ENCODE peak calls at places on chromosomes 3 and 15, in six cellular contexts. T, B, C, V, M and P are unnamed samples.

GRCh38 chr3:71629289-71630252 is 46.0 kb upstream of the FOXP1 start:
- DNase-seq in T (peak), B (no peak), V (no peak), M (peak), C (peak), P (no peak)

GRCh38 chr3:84547971-84548970 is 410.5 kb upstream of the CADM2 start:
- DNase-seq in C (no peak), V (peak), M (peak), B (peak), T (peak), P (no peak)

GRCh38 chr3:186108106-186108940 is 566 bp downstream of the ETV5 start:
- DNase-seq in B (peak), M (peak), V (peak), T (peak), C (no peak), P (peak)

GRCh38 chr3:69328903-69329302 is 57.0 kb downstream of the FRMD4B start:
- DNase-seq in C (no peak), B (no peak), V (no peak), T (no peak), M (no peak), P (no peak)

GRCh38 chr15:31083394-31083790 is 18.1 kb downstream of the TRPM1 start:
- DNase-seq in B (peak), V (no peak), M (no peak), C (no peak), T (no peak), P (peak)

GRCh38 chr3:73490453-73491311 is 134.1 kb downstream of the PDZRN3 start:
- DNase-seq in C (no peak), B (no peak), T (peak), M (no peak), V (peak), P (no peak)

GRCh38 chr15:56353740-56354139 is 11.5 kb upstream of the TEX9 start:
- DNase-seq in T (no peak), M (no peak), B (no peak), C (no peak), V (no peak), P (no peak)

GRCh38 chr15:84740691-84741090 is 7.7 kb upstream of the ZNF592 start:
- DNase-seq in C (no peak), B (no peak), T (no peak), M (no peak), V (no peak), P (no peak)

GRCh38 chr3:106522397-106522796 is 653.6 kb upstream of the CBLB start:
- DNase-seq in M (no peak), B (no peak), T (no peak), C (no peak), V (no peak), P (no peak)

GRCh38 chr3:79937567-79937966 is 169.8 kb upstream of the ROBO1 start:
- DNase-seq in C (no peak), B (peak), M (no peak), T (no peak), V (no peak), P (no peak)

GRCh38 chr3:164360738-164361376 is 717.4 kb downstream of the SI start:
- DNase-seq in B (no peak), M (no peak), T (no peak), C (no peak), V (no peak), P (no peak)

GRCh38 chr3:195714380-195715011 is 6.3 kb upstream of the MUC20 start:
- DNase-seq in V (no peak), T (no peak), M (peak), C (no peak), B (no peak), P (no peak)

GRCh38 chr3:140736863-140737460 is 59.1 kb downstream of the TRIM42 start:
- DNase-seq in B (peak), V (peak), C (no peak), M (peak), T (peak), P (no peak)

GRCh38 chr3:160400631-160401150 is 1.2 kb downstream of the SMC4 start:
- DNase-seq in B (peak), V (no peak), C (no peak), T (no peak), M (peak), P (peak)

GRCh38 chr3:39144748-39145380 is 8.5 kb downstream of the CSRNP1 start:
- DNase-seq in T (no peak), C (no peak), M (no peak), B (no peak), V (peak), P (no peak)

GRCh38 chr3:24287728-24288450 is 206.8 kb downstream of the THRB start:
- DNase-seq in M (no peak), C (no peak), V (no peak), B (no peak), T (no peak), P (no peak)

GRCh38 chr15:93694038-93694437 is 537.3 kb upstream of the MCTP2 start:
- DNase-seq in M (no peak), V (no peak), B (no peak), T (no peak), C (no peak), P (no peak)

GRCh38 chr15:39663684-39664083 is 82.8 kb downstream of the THBS1 start:
- DNase-seq in T (no peak), M (no peak), C (no peak), V (no peak), B (no peak), P (no peak)

GRCh38 chr3:31314261-31314660 is 218.5 kb upstream of the STT3B start:
- DNase-seq in T (no peak), V (no peak), B (no peak), C (no peak), M (no peak), P (no peak)

GRCh38 chr3:32421991-32422859 is 30.6 kb downstream of the CMTM7 start:
- DNase-seq in V (no peak), C (no peak), B (peak), M (peak), T (peak), P (peak)

GRCh38 chr3:160755776-160756304 is at the start of gene PPM1L:
- DNase-seq in B (peak), C (no peak), V (no peak), T (peak), M (peak), P (peak)

GRCh38 chr15:58469432-58470353 is 37.9 kb downstream of the LIPC start:
- DNase-seq in B (peak), C (peak), T (peak), M (peak), V (peak), P (no peak)

GRCh38 chr3:171811059-171811912 is 1.0 kb upstream of the PLD1 start:
- DNase-seq in T (peak), V (no peak), C (peak), M (peak), B (peak), P (no peak)

GRCh38 chr3:124266517-124266916 is 274.6 kb upstream of the ROPN1 start:
- DNase-seq in V (no peak), M (no peak), B (peak), C (no peak), T (no peak), P (no peak)

GRCh38 chr3:39668420-39668819 is 141.0 kb upstream of the MYRIP start:
- DNase-seq in T (peak), V (no peak), M (peak), B (peak), C (peak), P (no peak)

GRCh38 chr15:81133782-81134461 is at the start of gene CFAP161:
- DNase-seq in M (no peak), B (no peak), V (peak), C (peak), T (peak), P (no peak)

GRCh38 chr15:101014276-101014675 is 95.1 kb downstream of the LRRK1 start:
- DNase-seq in M (no peak), C (no peak), B (no peak), V (peak), T (no peak), P (peak)

GRCh38 chr3:94522488-94522887 is 459.6 kb downstream of the NSUN3 start:
- DNase-seq in B (peak), C (no peak), T (no peak), M (no peak), V (no peak), P (no peak)
- TF ChIP-seq CTCF in B (peak), C (peak), T (peak), M (no peak), V (peak), P (peak)

GRCh38 chr3:78112266-78112665 is 1072.4 kb downstream of the ROBO2 start:
- DNase-seq in M (no peak), C (no peak), V (no peak), T (no peak), B (no peak), P (no peak)

GRCh38 chr3:78115983-78116382 is 1076.1 kb downstream of the ROBO2 start:
- DNase-seq in M (no peak), T (no peak), V (no peak), C (no peak), B (peak), P (no peak)

DNA sequence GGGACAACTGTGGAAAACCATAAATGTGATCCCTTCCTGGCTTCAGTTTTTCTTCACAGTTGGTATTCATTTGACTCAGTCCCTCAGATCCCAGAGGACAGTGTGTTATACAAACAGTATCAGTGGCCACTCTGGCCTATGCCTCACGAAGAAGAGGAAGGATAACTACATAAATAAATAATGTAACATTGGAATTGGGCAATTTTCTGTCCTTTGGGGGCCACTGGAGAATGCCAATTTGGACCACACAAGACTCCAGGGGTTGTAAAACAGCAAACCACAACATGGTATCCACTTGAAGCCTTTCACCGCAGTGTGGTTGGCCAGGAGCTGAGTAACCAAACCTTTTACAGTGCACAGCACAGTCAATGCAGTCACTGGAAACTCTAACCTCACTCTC is 1077.0 kb downstream of the ROBO2 start:
- DNase-seq in M (peak), V (no peak), C (no peak), B (no peak), T (peak), P (no peak)
- TF ChIP-seq CTCF in M (no peak), V (no peak), C (no peak), B (no peak), T (no peak), P (no peak)

GRCh38 chr3:151008699-151009098 is 36.2 kb upstream of the CLRN1 start:
- DNase-seq in M (no peak), V (no peak), T (peak), C (peak), B (peak), P (no peak)

GRCh38 chr3:151009430-151009829 is 36.9 kb upstream of the CLRN1 start:
- DNase-seq in B (no peak), T (no peak), C (no peak), V (no peak), M (no peak), P (no peak)

GRCh38 chr3:151009981-151010380 is 37.5 kb upstream of the CLRN1 start:
- DNase-seq in T (no peak), C (no peak), M (no peak), B (no peak), V (no peak), P (no peak)

GRCh38 chr3:151012753-151013152 is 40.2 kb upstream of the CLRN1 start:
- DNase-seq in B (no peak), T (no peak), M (no peak), C (no peak), V (no peak), P (no peak)

DNA sequence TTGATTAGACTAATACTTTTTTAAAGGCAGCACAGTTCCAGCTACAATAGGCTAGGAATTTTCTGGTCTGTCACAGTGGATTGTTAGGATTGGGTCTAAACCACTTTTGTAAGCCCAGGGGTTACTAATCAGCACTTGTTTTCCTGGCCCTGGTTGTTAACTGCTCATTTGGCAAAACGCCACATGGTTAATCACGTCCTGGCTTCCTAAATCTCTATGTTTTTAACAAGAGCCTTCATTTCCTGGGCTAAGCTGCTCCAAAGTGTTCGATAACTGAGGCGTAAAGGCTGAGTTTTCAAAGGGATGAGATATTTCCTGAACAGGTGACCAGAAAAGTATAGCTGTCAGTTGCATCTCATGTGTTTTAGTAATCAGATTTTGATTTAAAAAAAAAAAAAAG is 38.9 kb upstream of the CLRN1 start:
- DNase-seq in V (no peak), C (no peak), T (peak), B (peak), M (no peak), P (no peak)
- TF ChIP-seq CTCF in V (no peak), C (no peak), T (no peak), B (no peak), M (no peak), P (no peak)

GRCh38 chr3:194404365-194405140 is 5.5 kb upstream of the GP5 start:
- DNase-seq in C (no peak), T (peak), V (no peak), M (peak), B (peak), P (no peak)
- TF ChIP-seq CTCF in C (peak), T (peak), V (peak), M (peak), B (peak), P (peak)

DNA sequence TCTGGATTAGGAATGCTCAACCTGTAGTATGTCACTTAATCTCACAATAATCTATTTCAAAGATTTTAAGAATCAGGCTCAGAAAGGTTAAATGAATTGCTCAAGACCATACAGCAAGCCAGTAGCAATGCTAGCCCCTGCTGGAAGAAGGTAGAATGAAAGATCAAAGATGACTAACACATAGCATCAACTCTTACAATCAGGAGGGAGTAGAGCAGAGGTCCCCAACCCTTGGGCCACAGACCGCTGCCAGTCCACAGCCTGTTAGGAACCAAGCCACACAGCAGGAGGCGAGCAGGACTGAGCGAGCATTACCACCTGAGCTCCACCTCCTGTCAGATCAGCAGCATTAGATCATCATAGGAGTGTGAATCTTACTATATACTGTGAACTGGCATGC is 15.5 kb upstream of the GATM start:
- DNase-seq in V (peak), B (peak), C (no peak), T (no peak), M (peak), P (no peak)
- TF ChIP-seq CTCF in V (peak), B (peak), C (peak), T (peak), M (no peak), P (no peak)

DNA sequence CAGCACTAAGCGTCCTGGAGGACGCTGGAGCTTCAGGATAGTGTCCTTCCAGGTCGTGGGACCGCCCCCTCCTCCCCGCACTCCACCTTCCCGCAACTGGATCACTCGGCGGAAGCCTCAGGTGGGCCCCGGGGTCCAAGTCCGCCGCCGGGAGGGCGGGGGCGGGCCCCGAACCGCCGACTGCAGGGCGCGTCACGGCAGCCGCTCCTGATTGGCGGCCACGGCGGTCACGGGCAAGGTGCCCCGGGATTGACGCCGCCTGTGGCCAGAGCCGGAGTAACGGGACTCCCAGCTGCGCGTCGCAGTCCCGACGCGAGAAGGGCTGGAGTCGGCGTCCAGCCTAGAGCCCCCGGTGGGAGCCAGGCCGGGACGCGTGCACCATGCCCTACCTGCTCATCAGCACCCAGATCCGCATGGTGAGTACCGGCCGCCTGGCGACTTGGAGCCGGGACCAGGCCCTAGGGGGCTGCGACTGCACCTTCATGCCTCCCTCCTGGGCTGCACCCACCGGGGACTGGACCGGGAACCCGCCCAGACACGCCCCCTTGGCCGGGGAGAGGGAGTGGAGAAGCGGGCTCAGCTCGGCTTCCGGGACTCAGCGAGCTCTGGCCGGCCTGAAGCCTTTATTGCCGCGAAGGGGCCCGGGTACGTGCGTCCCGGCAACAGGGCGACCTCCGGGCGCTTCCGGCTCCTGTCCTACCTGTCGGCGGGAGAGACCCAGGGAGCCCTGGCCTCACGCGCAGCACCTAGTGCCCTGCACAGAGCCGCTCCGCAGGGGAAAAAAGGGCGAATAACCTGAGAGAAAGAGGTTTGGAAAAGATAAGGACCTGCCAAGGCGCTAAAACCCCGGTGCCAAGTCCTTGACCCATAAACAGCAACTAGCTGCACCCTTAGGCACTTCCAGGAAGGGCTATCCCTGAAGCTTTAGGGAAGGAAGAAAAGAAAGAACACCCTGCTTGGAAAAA is at the start of gene GCHFR:
- DNase-seq in B (peak), M (peak), V (peak), T (peak), C (no peak), P (no peak)
- TF ChIP-seq CTCF in B (peak), M (peak), V (peak), T (peak), C (peak), P (peak)